ENCODE peak calls at places on chromosome 21, in six cellular contexts. F is PC-3, T is neural progenitor cell, I is GM23248, Z is GM23338, A is hepatocyte. P is an unnamed sample.

GRCh38 chr21:32346951-32347350 is 45.9 kb downstream of the URB1 start:
- DNase-seq in F (no peak), T (no peak), I (no peak), Z (no peak), A (no peak), P (no peak)

GRCh38 chr21:25350056-25350455 is 257.2 kb downstream of the MRPL39 start:
- DNase-seq in F (peak; percentile 78), T (peak; percentile 43), I (peak; percentile 70), Z (peak; percentile 80), A (peak; percentile 12), P (no peak)

GRCh38 chr21:28832013-28832714 is 160.5 kb downstream of the LTN1 start:
- DNase-seq in F (peak; percentile 83), T (no peak), I (peak; percentile 37), Z (no peak), A (no peak), P (peak; percentile 30)

GRCh38 chr21:19683492-19683891 is 1279.9 kb upstream of the TMPRSS15 start:
- DNase-seq in F (no peak), T (no peak), I (no peak), Z (no peak), A (no peak), P (peak; percentile 28)

GRCh38 chr21:37462087-37462861 is 95.7 kb downstream of the DYRK1A start:
- DNase-seq in F (no peak), T (peak; percentile 63), I (no peak), Z (peak; percentile 48), A (no peak), P (no peak)

GRCh38 chr21:31873696-31874599 is 1.1 kb downstream of the HUNK start:
- DNase-seq in F (peak; percentile 16), T (peak; percentile 82), I (peak; percentile 67), Z (peak; percentile 73), A (peak; percentile 83), P (peak; percentile 60)

GRCh38 chr21:27953328-27954045 is 986.6 kb upstream of the ADAMTS5 start:
- DNase-seq in F (peak; percentile 12), T (no peak), I (no peak), Z (no peak), A (no peak), P (no peak)

GRCh38 chr21:37535130-37535529 is 168.6 kb downstream of the DYRK1A start:
- DNase-seq in F (no peak), T (no peak), I (no peak), Z (no peak), A (no peak), P (no peak)

GRCh38 chr21:16115461-16115860 is 385.7 kb downstream of the USP25 start:
- DNase-seq in F (no peak), T (no peak), I (no peak), Z (no peak), A (no peak), P (no peak)

GRCh38 chr21:46060596-46061061 is 37.3 kb upstream of the COL6A2 start:
- DNase-seq in F (peak; percentile 99), T (no peak), I (peak; percentile 100), Z (no peak), A (peak; percentile 55), P (no peak)

GRCh38 chr21:24897883-24898282 is 709.4 kb downstream of the MRPL39 start:
- DNase-seq in F (no peak), T (no peak), I (no peak), Z (no peak), A (no peak), P (no peak)

GRCh38 chr21:28337319-28337718 is 655.4 kb downstream of the LTN1 start:
- DNase-seq in F (peak; percentile 82), T (peak; percentile 12), I (peak; percentile 67), Z (peak; percentile 45), A (peak; percentile 39), P (peak; percentile 57)

GRCh38 chr21:16426936-16427335 is 697.2 kb downstream of the USP25 start:
- DNase-seq in F (no peak), T (no peak), I (no peak), Z (no peak), A (no peak), P (no peak)

GRCh38 chr21:37684577-37684976 is 231.7 kb downstream of the KCNJ6 start:
- DNase-seq in F (no peak), T (no peak), I (no peak), Z (no peak), A (no peak), P (no peak)

GRCh38 chr21:14913576-14914146 is 151.1 kb downstream of the NRIP1 start:
- DNase-seq in F (peak; percentile 59), T (no peak), I (no peak), Z (no peak), A (no peak), P (no peak)

GRCh38 chr21:32403201-32403701 is 9.3 kb upstream of the EVA1C start:
- DNase-seq in F (peak; percentile 88), T (peak; percentile 85), I (peak; percentile 78), Z (peak; percentile 92), A (peak; percentile 83), P (peak; percentile 77)

GRCh38 chr21:21463456-21463855 is 465.2 kb downstream of the NCAM2 start:
- DNase-seq in F (no peak), T (no peak), I (no peak), Z (peak; percentile 4), A (peak; percentile 3), P (peak; percentile 10)

GRCh38 chr21:46145159-46145839 is 10.1 kb downstream of the FTCD start:
- DNase-seq in F (no peak), T (no peak), I (no peak), Z (no peak), A (no peak), P (no peak)

DNA sequence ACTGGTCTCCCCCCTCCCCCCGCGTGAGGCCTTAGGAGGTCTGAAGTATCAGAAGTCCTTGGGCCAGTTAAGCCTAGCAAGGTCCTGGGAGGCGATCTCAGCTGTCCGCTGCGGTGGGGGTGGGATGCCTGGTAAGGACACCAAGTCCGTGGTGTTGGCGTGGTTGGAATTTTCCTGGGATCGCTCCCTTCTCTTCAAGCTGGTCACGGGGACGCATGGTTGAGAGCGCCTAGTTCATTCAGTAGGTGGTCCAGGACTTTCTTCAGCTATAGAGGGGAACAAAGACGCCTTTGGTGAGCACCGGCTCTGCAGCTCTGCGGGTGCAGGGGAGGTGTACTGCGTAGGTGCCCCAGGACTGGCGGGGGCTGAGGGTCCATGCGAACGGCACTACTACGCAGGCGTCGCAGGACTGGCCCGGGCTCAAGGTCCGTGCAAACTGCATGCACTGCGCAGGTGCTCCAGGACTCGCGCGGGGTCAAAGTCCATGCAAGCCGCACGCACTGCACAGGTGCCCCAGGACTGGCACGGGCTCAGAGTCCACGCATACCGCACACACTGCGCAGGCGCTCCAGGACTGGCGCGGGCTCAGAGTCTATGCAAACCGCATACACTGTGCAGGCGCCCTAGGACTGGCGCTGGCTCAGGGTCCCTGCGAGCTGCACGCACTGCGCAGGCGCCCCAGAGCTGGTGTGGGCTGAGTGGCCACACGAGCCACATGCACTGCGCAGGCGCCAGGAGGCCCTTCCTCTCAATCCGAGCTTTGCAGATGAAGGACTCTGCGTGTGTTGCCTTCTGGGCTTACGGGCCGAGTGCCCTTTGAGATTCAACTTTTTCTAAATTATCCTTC is 36.6 kb upstream of the HMGN1 start:
- DNase-seq in F (no peak), T (no peak), I (peak; percentile 82), Z (no peak), A (no peak), P (no peak)
- H3K4me3 ChIP-seq in F (no peak overlapping the region), T (no peak overlapping the region), I (peak overlapping the region; percentile 53), Z (no peak overlapping the region), A (no peak overlapping the region), P (no peak overlapping the region)

GRCh38 chr21:41365377-41366107 is 3.7 kb downstream of the MX2 start:
- DNase-seq in F (no peak), T (no peak), I (no peak), Z (no peak), A (no peak), P (no peak)

GRCh38 chr21:41364308-41364707 is 2.5 kb downstream of the MX2 start:
- DNase-seq in F (peak; percentile 29), T (no peak), I (no peak), Z (no peak), A (no peak), P (no peak)

GRCh38 chr21:41361786-41362604 is at the start of gene MX2:
- DNase-seq in F (peak; percentile 48), T (no peak), I (peak; percentile 86), Z (no peak), A (peak; percentile 68), P (peak; percentile 89)

GRCh38 chr21:41362605-41363369 is 960 bp downstream of the MX2 start:
- DNase-seq in F (no peak), T (no peak), I (no peak), Z (no peak), A (no peak), P (no peak)

GRCh38 chr21:41363370-41364270 is 1.8 kb downstream of the MX2 start:
- DNase-seq in F (no peak), T (no peak), I (no peak), Z (no peak), A (no peak), P (no peak)
- TF ChIP-seq EZH2phosphoT487 in F (no peak), T (no peak), I (no peak), Z (no peak), A (no peak), P (no peak)

DNA sequence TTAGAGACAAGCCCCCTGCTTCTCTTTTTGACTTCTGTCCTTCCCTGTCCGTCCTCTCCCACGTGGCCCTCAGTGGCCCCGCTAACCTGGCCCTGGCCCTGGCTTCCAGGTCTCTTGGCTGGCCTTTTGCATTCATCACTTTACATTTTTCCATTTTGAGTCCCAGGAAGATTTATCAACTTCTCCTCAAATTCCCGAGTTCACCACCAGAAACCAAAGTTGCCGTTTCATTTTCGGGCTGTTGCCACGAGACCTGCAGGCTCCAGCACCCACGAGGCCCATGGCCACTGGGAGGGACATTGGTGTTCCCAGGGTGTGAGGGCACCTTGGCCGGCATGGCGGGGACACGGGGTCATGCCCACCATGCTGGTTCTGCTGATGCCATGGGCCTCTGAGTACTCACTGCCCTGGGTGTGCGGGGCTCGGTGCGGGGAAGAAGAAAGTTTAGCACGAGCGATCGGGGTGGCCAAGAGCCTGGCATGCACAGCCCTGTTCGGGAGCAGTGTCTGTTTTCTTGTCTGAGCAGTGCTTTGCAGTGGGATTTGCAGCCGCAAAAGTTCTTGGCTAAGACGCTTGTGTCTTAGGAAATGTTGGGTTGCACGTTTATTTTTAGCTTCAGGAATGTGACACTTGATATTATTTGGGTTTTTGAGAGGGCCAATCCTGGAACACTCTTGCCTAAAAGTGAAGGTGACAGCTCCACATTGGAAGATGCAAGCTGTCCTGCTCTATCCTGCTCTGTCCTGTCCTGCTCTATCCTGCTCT is 40.4 kb upstream of the ADARB1 start:
- DNase-seq in F (no peak), T (no peak), I (peak; percentile 76), Z (no peak), A (peak; percentile 27), P (no peak)
- H2AFZ ChIP-seq in F (no peak overlapping the region), T (no peak overlapping the region), I (peak overlapping the region; percentile 42), Z (no peak overlapping the region), A (no peak overlapping the region), P (no peak overlapping the region)

GRCh38 chr21:26851109-26851944 is 6.1 kb upstream of the ADAMTS1 start:
- DNase-seq in F (no peak), T (no peak), I (no peak), Z (no peak), A (no peak), P (no peak)

GRCh38 chr21:26849428-26850115 is 4.4 kb upstream of the ADAMTS1 start:
- DNase-seq in F (peak; percentile 74), T (peak; percentile 74), I (peak; percentile 82), Z (peak; percentile 81), A (peak; percentile 74), P (peak; percentile 62)

GRCh38 chr21:26847951-26848350 is 2.7 kb upstream of the ADAMTS1 start:
- DNase-seq in F (no peak), T (no peak), I (no peak), Z (no peak), A (no peak), P (no peak)

GRCh38 chr21:26852422-26852821 is 7.2 kb upstream of the ADAMTS1 start:
- DNase-seq in F (no peak), T (peak; percentile 57), I (no peak), Z (peak; percentile 64), A (no peak), P (no peak)

GRCh38 chr21:26850116-26850643 is 5.0 kb upstream of the ADAMTS1 start:
- DNase-seq in F (peak; percentile 80), T (peak; percentile 37), I (peak; percentile 60), Z (peak; percentile 76), A (peak; percentile 37), P (peak; percentile 58)
- H3K4me3 ChIP-seq in F (no peak overlapping the region), T (no peak overlapping the region), I (peak overlapping the region; percentile 62), Z (no peak overlapping the region), A (no peak overlapping the region), P (no peak overlapping the region)